ENCODE peak calls at places on chromosomes 3 and 15, in ten cellular contexts. O is T follicular helper cell; V is DMS53; B is ovary; P is fibroblast of mammary gland; S is HuH-7; A is stimulated activated CD8-positive, alpha-beta memory T cell treated with anti-CD3 and anti-CD28 coated beads, Interleukin-4, amount 100 ng/mL, for 4 hours; Z is skeletal muscle cell; U is caudate nucleus; R is EH. G is an unnamed sample.

GRCh38 chr15:35397027-35397426 is 148.9 kb downstream of the DPH6 start:
- DNase-seq in R (no peak), U (no peak), S (no peak), B (no peak), Z (no peak), A (no peak), V (no peak), O (no peak), P (no peak), G (no peak)

GRCh38 chr15:64096486-64097431 is 977 bp downstream of the SNX1 start:
- DNase-seq in B (peak), O (peak), R (peak), A (no peak), V (peak), Z (no peak), P (peak), U (no peak), S (no peak), G (no peak)

GRCh38 chr15:52124270-52124878 is 11.8 kb upstream of the BCL2L10 start:
- DNase-seq in V (peak), O (no peak), R (peak), B (no peak), U (no peak), Z (no peak), A (no peak), P (no peak), S (no peak), G (no peak)

GRCh38 chr3:88462241-88462640 is 312.5 kb downstream of the C3orf38 start:
- DNase-seq in R (no peak), O (no peak), A (no peak), B (no peak), S (no peak), P (no peak), V (no peak), U (no peak), Z (no peak), G (no peak)

GRCh38 chr15:89776274-89777072 is at the start of gene MESP2:
- DNase-seq in S (peak), R (peak), O (no peak), Z (no peak), B (peak), U (peak), A (no peak), P (peak), V (peak), G (peak)

GRCh38 chr3:108863799-108864135 is 41.2 kb downstream of the TRAT1 start:
- DNase-seq in A (no peak), S (no peak), V (peak), U (no peak), Z (no peak), B (no peak), P (no peak), O (no peak), R (no peak), G (no peak)

GRCh38 chr15:100889359-100890058 is 9.9 kb downstream of the ALDH1A3 start:
- DNase-seq in V (peak), R (peak), P (peak), U (no peak), B (peak), O (no peak), S (no peak), A (no peak), Z (peak), G (no peak)

GRCh38 chr3:135017494-135017893 is 222.4 kb downstream of the EPHB1 start:
- DNase-seq in V (peak), A (no peak), S (no peak), U (no peak), R (no peak), P (no peak), B (no peak), O (no peak), Z (no peak), G (no peak)

GRCh38 chr3:190336516-190337189 is 14.4 kb upstream of the CLDN1 start:
- DNase-seq in Z (no peak), O (no peak), P (no peak), B (no peak), U (no peak), A (no peak), S (no peak), V (no peak), R (no peak), G (no peak)

GRCh38 chr15:78671626-78672211 is 30.7 kb upstream of the CHRNB4 start:
- DNase-seq in S (no peak), V (no peak), U (no peak), O (no peak), B (no peak), P (no peak), A (no peak), Z (no peak), R (no peak), G (no peak)

GRCh38 chr15:71997691-71998090 is 120.3 kb downstream of the MYO9A start:
- DNase-seq in B (no peak), S (no peak), U (no peak), P (no peak), A (no peak), O (no peak), R (peak), Z (no peak), V (no peak), G (no peak)

GRCh38 chr3:42491876-42492507 is 10.5 kb upstream of the VIPR1 start:
- DNase-seq in P (no peak), A (no peak), B (no peak), Z (no peak), R (no peak), O (no peak), U (no peak), V (no peak), S (no peak), G (no peak)

GRCh38 chr15:66006986-66007385 is 137.7 kb downstream of the RAB11A start:
- DNase-seq in R (no peak), B (no peak), A (no peak), Z (no peak), P (peak), U (no peak), O (no peak), V (peak), S (no peak), G (no peak)

GRCh38 chr3:68878322-68878721 is 54.0 kb downstream of the TAFA4 start:
- DNase-seq in V (peak), A (no peak), R (peak), O (no peak), Z (no peak), P (peak), S (no peak), U (no peak), B (no peak), G (no peak)

GRCh38 chr3:112744068-112744467 is 102.6 kb downstream of the CD200R1L start:
- DNase-seq in O (no peak), B (no peak), A (no peak), V (no peak), R (no peak), P (no peak), S (no peak), Z (no peak), U (no peak), G (no peak)

GRCh38 chr3:52221563-52222318 is 3.7 kb downstream of the TLR9 start:
- DNase-seq in O (peak), V (no peak), R (no peak), S (no peak), U (no peak), P (no peak), B (peak), A (no peak), Z (no peak), G (no peak)

GRCh38 chr3:45475145-45475544 is 86.8 kb downstream of the LARS2 start:
- DNase-seq in U (no peak), R (no peak), P (no peak), V (no peak), S (no peak), O (no peak), B (no peak), A (no peak), Z (no peak), G (no peak)

GRCh38 chr15:37820380-37821128 is 113.9 kb upstream of the TMCO5A start:
- DNase-seq in R (no peak), S (no peak), B (no peak), P (no peak), U (no peak), Z (no peak), O (no peak), A (no peak), V (no peak), G (no peak)

GRCh38 chr3:71416868-71417267 is 166.7 kb downstream of the FOXP1 start:
- DNase-seq in V (peak), B (no peak), Z (no peak), U (no peak), P (no peak), O (no peak), A (no peak), R (no peak), S (no peak), G (no peak)

GRCh38 chr3:13235897-13236296 is 162.7 kb upstream of the IQSEC1 start:
- DNase-seq in U (no peak), V (no peak), P (no peak), Z (no peak), A (no peak), S (no peak), R (no peak), B (no peak), O (no peak), G (no peak)

GRCh38 chr3:105860649-105861048 is 8.2 kb downstream of the CBLB start:
- DNase-seq in B (no peak), A (no peak), S (no peak), U (no peak), V (no peak), Z (no peak), R (peak), P (no peak), O (no peak), G (no peak)

GRCh38 chr15:61050844-61051569 is 178.1 kb downstream of the RORA start:
- DNase-seq in O (no peak), V (peak), U (no peak), R (no peak), P (peak), A (no peak), S (no peak), Z (no peak), B (no peak), G (no peak)

GRCh38 chr3:19934098-19934566 is at the start of gene EFHB:
- DNase-seq in S (no peak), O (no peak), P (peak), V (peak), B (no peak), U (no peak), Z (no peak), A (no peak), R (peak), G (no peak)